ENCODE peak calls at places on chromosomes 6 and 20, in five cellular contexts. R is NCI-H1436 treated with DMSO at 0.1 percent for 48 hours, D is psoas muscle, B is A549, Y is NCI-H526 treated with DMSO at 0.1 percent for 48 hours. T is an unnamed sample.

GRCh38 chr6:30493643-30494250 is 4.4 kb downstream of the HLA-E start:
- DNase-seq in R (no peak), D (no peak), B (no peak), Y (no peak), T (no peak)

GRCh38 chr20:36821964-36822437 is 48.4 kb upstream of the DSN1 start:
- DNase-seq in R (no peak), D (no peak), B (no peak), Y (no peak), T (no peak)

GRCh38 chr6:155001482-155001881 is 6.4 kb downstream of the TIAM2 start:
- DNase-seq in R (no peak), D (no peak), B (no peak), Y (no peak), T (no peak)

GRCh38 chr6:1255646-1256365 is 56.1 kb upstream of the FOXQ1 start:
- DNase-seq in R (no peak), D (no peak), B (no peak), Y (no peak), T (no peak)

GRCh38 chr6:135577059-135577538 is 79.6 kb upstream of the AHI1 start:
- DNase-seq in R (no peak), D (no peak), B (no peak), Y (no peak), T (no peak)

GRCh38 chr6:4577406-4577805 is 198.8 kb upstream of the CDYL start:
- DNase-seq in R (no peak), D (no peak), B (no peak), Y (no peak), T (no peak)

GRCh38 chr6:149492798-149493165 is 8.0 kb upstream of the ZC3H12D start:
- DNase-seq in R (no peak), D (no peak), B (no peak), Y (no peak), T (no peak)

GRCh38 chr6:33742837-33743236 is 3.9 kb downstream of the IP6K3 start:
- DNase-seq in R (no peak), D (no peak), B (no peak), Y (no peak), T (no peak)

GRCh38 chr6:118387921-118388701 is 160.0 kb upstream of the PLN start:
- DNase-seq in R (no peak), D (no peak), B (no peak), Y (no peak), T (peak; percentile 72)

GRCh38 chr6:158143700-158144099 is 24.4 kb downstream of the SERAC1 start:
- DNase-seq in R (no peak), D (no peak), B (peak; percentile 7), Y (no peak), T (no peak)

GRCh38 chr6:90703383-90703782 is 116.5 kb upstream of the MAP3K7 start:
- DNase-seq in R (no peak), D (no peak), B (no peak), Y (no peak), T (no peak)

GRCh38 chr6:78157606-78158005 is 504.8 kb downstream of the MEI4 start:
- DNase-seq in R (no peak), D (no peak), B (no peak), Y (no peak), T (no peak)

GRCh38 chr20:14609328-14610221 is 272.2 kb upstream of the FLRT3 start:
- DNase-seq in R (no peak), D (no peak), B (no peak), Y (no peak), T (no peak)

GRCh38 chr20:4637081-4637797 is 84.5 kb upstream of the PRND start:
- DNase-seq in R (no peak), D (no peak), B (no peak), Y (peak; percentile 41), T (no peak)

GRCh38 chr6:169780571-169781091 is 29.2 kb downstream of the ERMARD start:
- DNase-seq in R (no peak), D (no peak), B (no peak), Y (no peak), T (no peak)

GRCh38 chr6:44788387-44788981 is 401.0 kb downstream of the CDC5L start:
- DNase-seq in R (no peak), D (no peak), B (no peak), Y (no peak), T (no peak)

GRCh38 chr6:109428889-109429477 is 11.4 kb downstream of the PPIL6 start:
- DNase-seq in R (no peak), D (no peak), B (no peak), Y (no peak), T (no peak)

GRCh38 chr6:158972241-158973233 is 27.5 kb downstream of the RSPH3 start:
- DNase-seq in R (no peak), D (no peak), B (peak; percentile 21), Y (peak; percentile 17), T (no peak)

GRCh38 chr6:31418251-31418650 is 14.9 kb downstream of the MICA start:
- DNase-seq in R (no peak), D (no peak), B (no peak), Y (no peak), T (no peak)

GRCh38 chr20:61933951-61934715 is 131.5 kb downstream of the TAF4 start:
- DNase-seq in R (no peak), D (no peak), B (no peak), Y (no peak), T (no peak)

GRCh38 chr6:41675176-41675767 is 37.0 kb downstream of the MDFI start:
- DNase-seq in R (no peak), D (no peak), B (no peak), Y (no peak), T (no peak)

GRCh38 chr6:53210821-53211220 is 62.2 kb upstream of the GCM1 start:
- DNase-seq in R (no peak), D (no peak), B (no peak), Y (no peak), T (no peak)

GRCh38 chr6:55208469-55208868 is 34.2 kb downstream of the HCRTR2 start:
- DNase-seq in R (no peak), D (no peak), B (no peak), Y (no peak), T (no peak)

GRCh38 chr20:23874747-23875146 is 4.8 kb downstream of the CST5 start:
- DNase-seq in R (no peak), D (no peak), B (no peak), Y (no peak), T (no peak)

GRCh38 chr6:130993292-130993765 is 69.7 kb downstream of the EPB41L2 start:
- DNase-seq in R (no peak), D (peak; percentile 23), B (no peak), Y (no peak), T (no peak)

GRCh38 chr6:162099685-162100084 is 627.9 kb downstream of the PRKN start:
- DNase-seq in R (no peak), D (peak; percentile 41), B (peak; percentile 33), Y (no peak), T (no peak)

GRCh38 chr6:55448446-55448845 is 121.2 kb downstream of the GFRAL start:
- DNase-seq in R (no peak), D (no peak), B (no peak), Y (no peak), T (no peak)

GRCh38 chr20:43778375-43778774 is 51.6 kb upstream of the GTSF1L start:
- DNase-seq in R (no peak), D (no peak), B (no peak), Y (no peak), T (no peak)

GRCh38 chr6:74807701-74808100 is 398.2 kb downstream of the COL12A1 start:
- DNase-seq in R (no peak), D (no peak), B (no peak), Y (no peak), T (no peak)

GRCh38 chr20:64145458-64146300 is 18.6 kb upstream of the MYT1 start:
- DNase-seq in R (no peak), D (no peak), B (no peak), Y (no peak), T (no peak)

GRCh38 chr6:38510205-38510604 is 129.5 kb downstream of the BTBD9 start:
- DNase-seq in R (no peak), D (no peak), B (no peak), Y (no peak), T (no peak)

GRCh38 chr20:1524004-1524403 is 32.8 kb upstream of the SIRPB2 start:
- DNase-seq in R (no peak), D (no peak), B (no peak), Y (peak; percentile 37), T (no peak)

GRCh38 chr6:26538936-26539615 is 910 bp downstream of the HMGN4 start:
- DNase-seq in R (no peak), D (no peak), B (no peak), Y (no peak), T (no peak)

GRCh38 chr6:12075067-12075563 is 63.0 kb downstream of the HIVEP1 start:
- DNase-seq in R (no peak), D (no peak), B (no peak), Y (no peak), T (no peak)

T was measured in SW 1271.